ENCODE peak calls at places on chromosomes 3 and 15, in ten cellular contexts. K is thoracic aorta, Z is psoas muscle, R is IMR-90, C is neuronal stem cell, W is cardiac muscle cell, B is mucosa of descending colon, Q is GM23338, O is heart right ventricle, A is body of pancreas. D is an unnamed sample.

GRCh38 chr15:44340410-44340809 is 51.9 kb downstream of the GOLM2 start:
- DNase-seq in A (peak; percentile 9), Z (no peak), W (no peak), R (peak; percentile 84), O (no peak), K (no peak), Q (peak; percentile 30), C (no peak), B (no peak), D (no peak)

GRCh38 chr3:109336272-109336957 is 931 bp downstream of the DPPA4 start:
- DNase-seq in R (peak; percentile 7), W (peak; percentile 56), Z (no peak), O (no peak), C (no peak), K (no peak), Q (no peak), A (peak; percentile 28), B (no peak), D (no peak)

GRCh38 chr15:76342382-76343201 is 6.0 kb downstream of the ISL2 start:
- DNase-seq in W (peak; percentile 19), B (peak; percentile 47), K (no peak), C (no peak), A (no peak), Z (no peak), O (no peak), R (no peak), Q (peak; percentile 84), D (no peak)

GRCh38 chr3:13378155-13378554 is 42.0 kb downstream of the NUP210 start:
- DNase-seq in Q (no peak), B (no peak), Z (peak; percentile 15), C (no peak), R (peak; percentile 5), K (no peak), A (no peak), W (no peak), O (no peak), D (no peak)

GRCh38 chr3:169552533-169552932 is 111.0 kb downstream of the MECOM start:
- DNase-seq in B (no peak), W (no peak), Z (no peak), A (no peak), R (peak; percentile 21), Q (no peak), C (no peak), O (no peak), K (no peak), D (no peak)

GRCh38 chr15:69403611-69404010 is 10.5 kb upstream of the KIF23 start:
- DNase-seq in A (no peak), Z (no peak), K (no peak), O (no peak), C (no peak), R (peak; percentile 94), Q (no peak), W (no peak), B (no peak), D (no peak)

GRCh38 chr3:191244242-191244867 is 45.3 kb downstream of the OSTN start:
- DNase-seq in B (no peak), A (no peak), Z (no peak), O (no peak), Q (no peak), K (no peak), R (peak; percentile 35), W (no peak), C (no peak), D (peak; percentile 49)

GRCh38 chr3:41522620-41523019 is 323.3 kb downstream of the CTNNB1 start:
- DNase-seq in B (no peak), Q (no peak), R (no peak), O (no peak), C (no peak), W (no peak), K (no peak), Z (no peak), A (peak; percentile 73), D (peak; percentile 58)

GRCh38 chr3:128068156-128068620 is 16.0 kb downstream of the SEC61A1 start:
- DNase-seq in R (peak; percentile 55), B (no peak), Q (peak; percentile 79), W (peak; percentile 58), C (peak; percentile 50), A (no peak), O (no peak), K (no peak), Z (no peak), D (peak; percentile 29)

DNA sequence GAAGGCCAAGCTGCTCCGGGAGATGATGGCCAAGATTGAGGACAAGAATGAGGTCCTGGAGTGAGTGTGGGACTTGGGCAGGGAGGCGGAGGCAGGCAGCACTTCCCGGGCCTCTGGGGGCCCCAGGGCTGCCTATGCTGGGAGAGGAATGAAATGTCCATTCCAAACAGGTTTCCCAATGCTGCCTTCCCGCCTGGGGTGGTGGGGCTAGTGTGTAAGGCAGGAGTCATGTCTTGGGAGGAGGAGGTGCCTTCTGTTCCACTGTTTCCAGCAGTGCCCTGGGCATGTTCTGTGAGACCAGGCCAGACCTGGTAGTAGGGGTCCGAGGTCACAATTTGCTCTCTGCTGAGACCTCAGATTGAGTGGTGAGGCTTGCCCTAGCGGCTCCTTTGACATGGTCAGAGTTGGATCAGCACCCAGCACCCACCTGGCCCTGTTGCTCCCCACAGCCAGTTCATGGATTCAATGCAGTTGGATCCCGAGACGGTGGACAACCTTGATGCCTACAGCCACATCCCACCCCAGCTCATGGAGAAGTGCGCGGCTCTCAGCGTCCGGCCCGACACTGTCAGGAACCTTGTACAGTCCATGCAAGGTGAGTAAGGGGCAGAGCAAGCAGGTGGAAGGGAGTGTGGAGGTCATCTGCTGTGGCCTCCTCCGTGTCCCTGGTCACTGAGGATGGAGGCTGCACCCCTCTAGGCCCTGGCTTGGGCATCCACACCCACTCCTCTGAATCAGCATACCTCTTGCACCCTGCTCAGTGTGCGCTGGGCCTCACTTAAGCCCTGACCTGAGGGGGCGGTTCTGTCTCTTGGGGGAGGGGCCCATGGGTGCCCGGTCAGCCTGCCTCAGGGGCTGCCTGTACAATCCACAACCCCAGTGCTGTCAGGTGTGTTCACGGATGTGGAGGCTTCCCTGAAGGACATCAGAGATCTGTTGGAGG is 27.3 kb downstream of the PTPN23 start:
- DNase-seq in B (no peak), O (no peak), A (no peak), K (no peak), Z (no peak), R (no peak), W (no peak), Q (no peak), C (no peak), D (no peak)
- H3K4me1 ChIP-seq in B (peaks cover 3% of the 10 kb centered on the region), O (peaks cover 20% of the 10 kb centered on the region), A (peaks cover 14% of the 10 kb centered on the region), K (peaks cover 24% of the 10 kb centered on the region), Z (peaks cover 6% of the 10 kb centered on the region), R (peaks cover 11% of the 10 kb centered on the region), W (peaks cover 10% of the 10 kb centered on the region), Q (no peaks in the 10 kb centered on the region), C (peaks cover 9% of the 10 kb centered on the region), D (no peaks in the 10 kb centered on the region)

GRCh38 chr3:141500397-141500796 is 13.6 kb downstream of the RASA2 start:
- DNase-seq in A (no peak), B (no peak), R (no peak), K (no peak), Q (no peak), W (no peak), Z (no peak), O (no peak), C (no peak), D (no peak)
- H3K4me3 ChIP-seq in A (no peak overlapping the region), B (no peak overlapping the region), R (no peak overlapping the region), K (no peak overlapping the region), Q (no peak overlapping the region), W (no peak overlapping the region), Z (no peak overlapping the region), O (no peak overlapping the region), C (no peak overlapping the region), D (no peak overlapping the region)

GRCh38 chr15:63232943-63233342 is 43.5 kb downstream of the RAB8B start:
- DNase-seq in K (no peak), A (no peak), O (no peak), B (no peak), Q (no peak), Z (no peak), C (no peak), W (no peak), R (peak; percentile 19), D (no peak)

GRCh38 chr15:63232400-63232799 is 43.0 kb downstream of the RAB8B start:
- DNase-seq in Z (no peak), Q (no peak), R (no peak), A (no peak), C (no peak), W (no peak), K (no peak), B (no peak), O (no peak), D (no peak)

GRCh38 chr15:63233667-63234419 is 43.6 kb upstream of the APH1B start:
- DNase-seq in B (no peak), Q (no peak), R (peak; percentile 87), Z (no peak), O (no peak), W (no peak), A (no peak), C (no peak), K (no peak), D (no peak)

GRCh38 chr15:63231717-63232116 is 42.3 kb downstream of the RAB8B start:
- DNase-seq in W (no peak), K (no peak), O (no peak), Z (no peak), B (no peak), R (no peak), A (no peak), Q (no peak), C (no peak), D (no peak)

GRCh38 chr15:63231206-63231605 is 41.8 kb downstream of the RAB8B start:
- DNase-seq in W (no peak), R (no peak), Q (no peak), B (no peak), A (no peak), C (no peak), O (no peak), Z (no peak), K (no peak), D (no peak)
- H3K4me1 ChIP-seq in W (peaks cover 7% of the 10 kb centered on the region), R (peaks cover 20% of the 10 kb centered on the region), Q (no peaks in the 10 kb centered on the region), B (peaks cover 15% of the 10 kb centered on the region), A (peaks cover 21% of the 10 kb centered on the region), C (peaks cover 9% of the 10 kb centered on the region), O (peaks cover 80% of the 10 kb centered on the region), Z (peaks cover 9% of the 10 kb centered on the region), K (peaks cover 48% of the 10 kb centered on the region), D (no peaks in the 10 kb centered on the region)

GRCh38 chr3:138863776-138864113 is 29.0 kb upstream of the PIK3CB start:
- DNase-seq in Q (no peak), R (no peak), C (no peak), A (no peak), K (no peak), B (no peak), W (no peak), O (no peak), Z (no peak), D (no peak)

GRCh38 chr3:138867996-138868395 is 33.3 kb upstream of the PIK3CB start:
- DNase-seq in O (no peak), Z (no peak), K (no peak), W (no peak), B (no peak), R (no peak), A (no peak), Q (no peak), C (no peak), D (no peak)

GRCh38 chr3:138862924-138863775 is 28.4 kb upstream of the PIK3CB start:
- DNase-seq in W (no peak), A (peak; percentile 78), Q (peak; percentile 62), R (peak; percentile 76), C (no peak), Z (no peak), B (peak; percentile 78), K (no peak), O (no peak), D (no peak)

GRCh38 chr3:138861755-138862333 is 27.1 kb upstream of the PIK3CB start:
- DNase-seq in B (no peak), K (no peak), R (peak; percentile 81), O (no peak), A (peak; percentile 13), Q (peak; percentile 69), Z (no peak), C (peak; percentile 42), W (no peak), D (no peak)

GRCh38 chr3:138862531-138862923 is 27.8 kb upstream of the PIK3CB start:
- DNase-seq in W (no peak), C (no peak), Q (peak; percentile 81), R (no peak), Z (no peak), A (peak; percentile 85), O (no peak), K (no peak), B (peak; percentile 58), D (no peak)
- H3K4me3 ChIP-seq in W (no peak overlapping the region), C (no peak overlapping the region), Q (peak overlapping the region; percentile 37), R (no peak overlapping the region), Z (peak overlapping the region; percentile 5), A (no peak overlapping the region), O (peak overlapping the region; percentile 16), K (peak overlapping the region; percentile 12), B (no peak overlapping the region), D (no peak overlapping the region)

D was measured in MM.1S.